ENCODE peak calls at places on chromosome 6, in four cellular contexts. H, V, M and D are unnamed samples.

GRCh38 chr6:122969999-122970398 is 26.0 kb upstream of the CLVS2 start:
- DNase-seq in H (no peak), V (no peak), M (no peak), D (no peak)

GRCh38 chr6:49326337-49326736 is 136.7 kb downstream of the MMUT start:
- DNase-seq in H (no peak), V (no peak), M (no peak), D (no peak)

GRCh38 chr6:43096451-43097097 is 20.5 kb downstream of the PTK7 start:
- DNase-seq in H (no peak), V (peak), M (no peak), D (no peak)

GRCh38 chr6:98002678-98003077 is 719.7 kb upstream of the MMS22L start:
- DNase-seq in H (no peak), V (no peak), M (no peak), D (no peak)

GRCh38 chr6:26660096-26660425 is 515 bp upstream of the ZNF322 start:
- DNase-seq in H (no peak), V (no peak), M (no peak), D (no peak)

GRCh38 chr6:106739387-106739786 is 110.0 kb downstream of the QRSL1 start:
- DNase-seq in H (no peak), V (no peak), M (peak), D (no peak)

GRCh38 chr6:76792394-76792793 is 670.9 kb downstream of the HTR1B start:
- DNase-seq in H (no peak), V (no peak), M (no peak), D (no peak)

GRCh38 chr6:135540207-135540877 is 42.8 kb upstream of the AHI1 start:
- DNase-seq in H (no peak), V (no peak), M (no peak), D (no peak)

GRCh38 chr6:1786455-1787108 is 176.9 kb downstream of the FOXC1 start:
- DNase-seq in H (no peak), V (no peak), M (no peak), D (no peak)

GRCh38 chr6:39610229-39610628 is 115.0 kb downstream of the KIF6 start:
- DNase-seq in H (no peak), V (no peak), M (no peak), D (no peak)

GRCh38 chr6:109296971-109297372 is 85.3 kb downstream of the CD164 start:
- DNase-seq in H (no peak), V (no peak), M (no peak), D (no peak)

GRCh38 chr6:46296586-46296985 is 125.8 kb upstream of the ENPP5 start:
- DNase-seq in H (no peak), V (no peak), M (no peak), D (no peak)

GRCh38 chr6:104281370-104281769 is 578.3 kb downstream of the HACE1 start:
- DNase-seq in H (no peak), V (no peak), M (no peak), D (no peak)

GRCh38 chr6:170026272-170027110 is 264.4 kb downstream of the DLL1 start:
- DNase-seq in H (no peak), V (no peak), M (no peak), D (no peak)

GRCh38 chr6:40719671-40720374 is 132.7 kb upstream of the LRFN2 start:
- DNase-seq in H (no peak), V (no peak), M (no peak), D (peak)

GRCh38 chr6:28658475-28659249 is 133.0 kb downstream of the GPX5 start:
- DNase-seq in H (no peak), V (no peak), M (no peak), D (no peak)

GRCh38 chr6:79947191-79948173 is at the start of gene ELOVL4:
- DNase-seq in H (peak), V (peak), M (no peak), D (peak)

GRCh38 chr6:13398081-13398406 is 69.7 kb upstream of the TBC1D7 start:
- DNase-seq in H (no peak), V (no peak), M (no peak), D (no peak)

GRCh38 chr6:142758257-142759025 is 186.5 kb downstream of the HIVEP2 start:
- DNase-seq in H (no peak), V (no peak), M (no peak), D (no peak)

GRCh38 chr6:158839796-158840195 is 20.6 kb upstream of the EZR start:
- DNase-seq in H (no peak), V (no peak), M (no peak), D (no peak)

GRCh38 chr6:22530506-22530905 is 38.9 kb upstream of the HDGFL1 start:
- DNase-seq in H (no peak), V (no peak), M (no peak), D (no peak)

GRCh38 chr6:38510205-38510604 is 129.5 kb downstream of the BTBD9 start:
- DNase-seq in H (no peak), V (no peak), M (no peak), D (no peak)

GRCh38 chr6:7731289-7731688 is 5.4 kb downstream of the BMP6 start:
- DNase-seq in H (no peak), V (no peak), M (no peak), D (no peak)

GRCh38 chr6:12483712-12484111 is 193.6 kb downstream of the EDN1 start:
- DNase-seq in H (no peak), V (no peak), M (peak), D (no peak)

GRCh38 chr6:153787341-153787606 is 251.8 kb upstream of the OPRM1 start:
- DNase-seq in H (no peak), V (no peak), M (no peak), D (no peak)

GRCh38 chr6:42131531-42131930 is 10.9 kb downstream of the C6orf132 start:
- DNase-seq in H (no peak), V (no peak), M (no peak), D (peak)

GRCh38 chr6:44630125-44631028 is 242.9 kb downstream of the CDC5L start:
- DNase-seq in H (no peak), V (peak), M (no peak), D (no peak)

GRCh38 chr6:32294566-32294965 is 70.7 kb upstream of the NOTCH4 start:
- DNase-seq in H (no peak), V (no peak), M (no peak), D (no peak)

GRCh38 chr6:40011844-40012243 is 77.6 kb upstream of the MOCS1 start:
- DNase-seq in H (no peak), V (no peak), M (no peak), D (no peak)

GRCh38 chr6:38603492-38603891 is 36.2 kb downstream of the BTBD9 start:
- DNase-seq in H (no peak), V (no peak), M (no peak), D (no peak)

GRCh38 chr6:131937703-131938631 is 13.2 kb downstream of the CCN2 start:
- DNase-seq in H (no peak), V (no peak), M (peak), D (peak)

GRCh38 chr6:156627524-156627923 is 149.7 kb upstream of the ARID1B start:
- DNase-seq in H (no peak), V (no peak), M (no peak), D (no peak)

GRCh38 chr6:37643851-37644672 is 53.6 kb downstream of the MDGA1 start:
- DNase-seq in H (no peak), V (no peak), M (no peak), D (no peak)